ENCODE peak calls at places on chromosomes 3 and 15, in four cellular contexts. One of them, this sample, is unnamed.

GRCh38 chr3:168312991-168313390 is 217.3 kb upstream of the GOLIM4 start:
- DNase-seq in activated T-cell treated with anti-CD3 and anti-CD28 coated beads for 1 hour: no peak
- DNase-seq in thoracic aorta: no peak
- DNase-seq in uterus: no peak
- DNase-seq in this sample: no peak

GRCh38 chr15:76310470-76311070 is 699 bp downstream of the ETFA start:
- DNase-seq in activated T-cell treated with anti-CD3 and anti-CD28 coated beads for 1 hour: no peak
- DNase-seq in thoracic aorta: no peak
- DNase-seq in uterus: peak; percentile 25
- DNase-seq in this sample: no peak

GRCh38 chr3:108946292-108947290 is 7.1 kb downstream of the GUCA1C start:
- DNase-seq in activated T-cell treated with anti-CD3 and anti-CD28 coated beads for 1 hour: no peak
- DNase-seq in thoracic aorta: no peak
- DNase-seq in uterus: no peak
- DNase-seq in this sample: no peak

GRCh38 chr3:13025090-13025489 is 48.1 kb downstream of the IQSEC1 start:
- DNase-seq in activated T-cell treated with anti-CD3 and anti-CD28 coated beads for 1 hour: no peak
- DNase-seq in thoracic aorta: peak; percentile 38
- DNase-seq in uterus: no peak
- DNase-seq in this sample: peak; percentile 82

GRCh38 chr3:106089806-106090205 is 221.0 kb upstream of the CBLB start:
- DNase-seq in activated T-cell treated with anti-CD3 and anti-CD28 coated beads for 1 hour: no peak
- DNase-seq in thoracic aorta: no peak
- DNase-seq in uterus: no peak
- DNase-seq in this sample: no peak

GRCh38 chr3:170046269-170047132 is 8.7 kb downstream of the GPR160 start:
- DNase-seq in activated T-cell treated with anti-CD3 and anti-CD28 coated beads for 1 hour: no peak
- DNase-seq in thoracic aorta: no peak
- DNase-seq in uterus: no peak
- DNase-seq in this sample: no peak

GRCh38 chr15:72288291-72288690 is 15.9 kb upstream of the PARP6 start:
- DNase-seq in activated T-cell treated with anti-CD3 and anti-CD28 coated beads for 1 hour: no peak
- DNase-seq in thoracic aorta: no peak
- DNase-seq in uterus: no peak
- DNase-seq in this sample: no peak

GRCh38 chr3:68088216-68088615 is 433.8 kb upstream of the SUCLG2 start:
- DNase-seq in activated T-cell treated with anti-CD3 and anti-CD28 coated beads for 1 hour: peak; percentile 9
- DNase-seq in thoracic aorta: no peak
- DNase-seq in uterus: no peak
- DNase-seq in this sample: no peak

GRCh38 chr15:95215016-95215415 is 983.7 kb downstream of the MCTP2 start:
- DNase-seq in activated T-cell treated with anti-CD3 and anti-CD28 coated beads for 1 hour: no peak
- DNase-seq in thoracic aorta: no peak
- DNase-seq in uterus: no peak
- DNase-seq in this sample: no peak

GRCh38 chr15:68687136-68687735 is 108.4 kb downstream of the CORO2B start:
- DNase-seq in activated T-cell treated with anti-CD3 and anti-CD28 coated beads for 1 hour: no peak
- DNase-seq in thoracic aorta: no peak
- DNase-seq in uterus: peak; percentile 5
- DNase-seq in this sample: no peak

GRCh38 chr3:109607897-109608296 is 270.6 kb upstream of the DPPA4 start:
- DNase-seq in activated T-cell treated with anti-CD3 and anti-CD28 coated beads for 1 hour: no peak
- DNase-seq in thoracic aorta: no peak
- DNase-seq in uterus: no peak
- DNase-seq in this sample: no peak

GRCh38 chr15:66833372-66833771 is 131.3 kb downstream of the SMAD6 start:
- DNase-seq in activated T-cell treated with anti-CD3 and anti-CD28 coated beads for 1 hour: no peak
- DNase-seq in thoracic aorta: no peak
- DNase-seq in uterus: no peak
- DNase-seq in this sample: no peak

GRCh38 chr15:95737051-95737450 is 593.4 kb upstream of the NR2F2 start:
- DNase-seq in activated T-cell treated with anti-CD3 and anti-CD28 coated beads for 1 hour: no peak
- DNase-seq in thoracic aorta: no peak
- DNase-seq in uterus: no peak
- DNase-seq in this sample: no peak

GRCh38 chr3:69749461-69749860 is 10.2 kb downstream of the MITF start:
- DNase-seq in activated T-cell treated with anti-CD3 and anti-CD28 coated beads for 1 hour: no peak
- DNase-seq in thoracic aorta: no peak
- DNase-seq in uterus: no peak
- DNase-seq in this sample: no peak

GRCh38 chr3:15185404-15185803 is 20.6 kb upstream of the CAPN7 start:
- DNase-seq in activated T-cell treated with anti-CD3 and anti-CD28 coated beads for 1 hour: no peak
- DNase-seq in thoracic aorta: no peak
- DNase-seq in uterus: no peak
- DNase-seq in this sample: no peak

GRCh38 chr3:99774467-99774866 is 43.2 kb upstream of the CMSS1 start:
- DNase-seq in activated T-cell treated with anti-CD3 and anti-CD28 coated beads for 1 hour: no peak
- DNase-seq in thoracic aorta: no peak
- DNase-seq in uterus: no peak
- DNase-seq in this sample: no peak

GRCh38 chr15:75200765-75201608 is 695 bp upstream of the C15orf39 start:
- DNase-seq in activated T-cell treated with anti-CD3 and anti-CD28 coated beads for 1 hour: no peak
- DNase-seq in thoracic aorta: no peak
- DNase-seq in uterus: peak; percentile 40
- DNase-seq in this sample: peak; percentile 77

GRCh38 chr3:170502297-170502696 is 83.6 kb downstream of the SLC7A14 start:
- DNase-seq in activated T-cell treated with anti-CD3 and anti-CD28 coated beads for 1 hour: no peak
- DNase-seq in thoracic aorta: no peak
- DNase-seq in uterus: peak; percentile 53
- DNase-seq in this sample: peak; percentile 88

GRCh38 chr15:89928421-89928820 is 15.7 kb upstream of the ARPIN start:
- DNase-seq in activated T-cell treated with anti-CD3 and anti-CD28 coated beads for 1 hour: no peak
- DNase-seq in thoracic aorta: no peak
- DNase-seq in uterus: no peak
- DNase-seq in this sample: no peak

GRCh38 chr3:46854543-46854942 is 8.7 kb downstream of the MYL3 start:
- DNase-seq in activated T-cell treated with anti-CD3 and anti-CD28 coated beads for 1 hour: no peak
- DNase-seq in thoracic aorta: no peak
- DNase-seq in uterus: peak; percentile 7
- DNase-seq in this sample: peak; percentile 26

GRCh38 chr15:32928876-32929275 is 211.1 kb downstream of the GREM1 start:
- DNase-seq in activated T-cell treated with anti-CD3 and anti-CD28 coated beads for 1 hour: no peak
- DNase-seq in thoracic aorta: no peak
- DNase-seq in uterus: no peak
- DNase-seq in this sample: no peak

GRCh38 chr3:44988073-44988472 is 12.0 kb downstream of the EXOSC7 start:
- DNase-seq in activated T-cell treated with anti-CD3 and anti-CD28 coated beads for 1 hour: no peak
- DNase-seq in thoracic aorta: no peak
- DNase-seq in uterus: no peak
- DNase-seq in this sample: no peak

GRCh38 chr15:38768970-38769369 is 204.4 kb upstream of the RASGRP1 start:
- DNase-seq in activated T-cell treated with anti-CD3 and anti-CD28 coated beads for 1 hour: no peak
- DNase-seq in thoracic aorta: no peak
- DNase-seq in uterus: peak; percentile 20
- DNase-seq in this sample: peak; percentile 70

GRCh38 chr3:46675426-46675825 is 18.1 kb downstream of the ALS2CL start:
- DNase-seq in activated T-cell treated with anti-CD3 and anti-CD28 coated beads for 1 hour: no peak
- DNase-seq in thoracic aorta: no peak
- DNase-seq in uterus: no peak
- DNase-seq in this sample: peak; percentile 1

GRCh38 chr3:58169371-58169770 is 41.4 kb downstream of the DNASE1L3 start:
- DNase-seq in activated T-cell treated with anti-CD3 and anti-CD28 coated beads for 1 hour: no peak
- DNase-seq in thoracic aorta: no peak
- DNase-seq in uterus: no peak
- DNase-seq in this sample: no peak